ENCODE peak calls at places on chromosomes 5 and 9, in eight cellular contexts. One of them, this sample, is unnamed.

GRCh38 chr5:169592937-169593650 is 9.5 kb downstream of the SPDL1 start:
- DNase-seq in OCI-LY7: no peak
- DNase-seq in heart left ventricle: no peak
- DNase-seq in transverse colon: no peak
- DNase-seq in lower lobe of right lung: no peak
- DNase-seq in tibial artery: no peak
- DNase-seq in esophagus squamous epithelium: no peak
- DNase-seq in endodermal cell: no peak
- DNase-seq in this sample: no peak

GRCh38 chr5:52725065-52725746 is 62.5 kb upstream of the ITGA1 start:
- DNase-seq in OCI-LY7: no peak
- DNase-seq in heart left ventricle: no peak
- DNase-seq in transverse colon: peak; percentile 35
- DNase-seq in lower lobe of right lung: no peak
- DNase-seq in tibial artery: no peak
- DNase-seq in esophagus squamous epithelium: no peak
- DNase-seq in endodermal cell: no peak
- DNase-seq in this sample: peak; percentile 76

GRCh38 chr5:115625579-115626443 is at the start of gene TMED7:
- DNase-seq in OCI-LY7: peak; percentile 98
- DNase-seq in heart left ventricle: peak; percentile 100
- DNase-seq in transverse colon: peak; percentile 100
- DNase-seq in lower lobe of right lung: peak; percentile 100
- DNase-seq in tibial artery: peak; percentile 100
- DNase-seq in esophagus squamous epithelium: peak; percentile 97
- DNase-seq in endodermal cell: peak; percentile 98
- DNase-seq in this sample: peak; percentile 99

GRCh38 chr9:137305788-137306545 is 3.9 kb upstream of the NRARP start:
- DNase-seq in OCI-LY7: no peak
- DNase-seq in heart left ventricle: peak; percentile 67
- DNase-seq in transverse colon: no peak
- DNase-seq in lower lobe of right lung: no peak
- DNase-seq in tibial artery: no peak
- DNase-seq in esophagus squamous epithelium: no peak
- DNase-seq in endodermal cell: peak; percentile 65
- DNase-seq in this sample: no peak

GRCh38 chr5:127697894-127698600 is 5.1 kb upstream of the CCDC192 start:
- DNase-seq in OCI-LY7: no peak
- DNase-seq in heart left ventricle: no peak
- DNase-seq in transverse colon: no peak
- DNase-seq in lower lobe of right lung: no peak
- DNase-seq in tibial artery: no peak
- DNase-seq in esophagus squamous epithelium: no peak
- DNase-seq in endodermal cell: no peak
- DNase-seq in this sample: no peak

GRCh38 chr9:9820411-9820810 is 792.4 kb downstream of the PTPRD start:
- DNase-seq in OCI-LY7: no peak
- DNase-seq in heart left ventricle: no peak
- DNase-seq in transverse colon: no peak
- DNase-seq in lower lobe of right lung: no peak
- DNase-seq in tibial artery: no peak
- DNase-seq in esophagus squamous epithelium: no peak
- DNase-seq in endodermal cell: no peak
- DNase-seq in this sample: no peak

GRCh38 chr9:84125046-84125445 is 144.4 kb downstream of the RMI1 start:
- DNase-seq in OCI-LY7: no peak
- DNase-seq in heart left ventricle: no peak
- DNase-seq in transverse colon: no peak
- DNase-seq in lower lobe of right lung: no peak
- DNase-seq in tibial artery: no peak
- DNase-seq in esophagus squamous epithelium: no peak
- DNase-seq in endodermal cell: no peak
- DNase-seq in this sample: no peak

GRCh38 chr9:130284249-130284625 is 18.7 kb downstream of the HMCN2 start:
- DNase-seq in OCI-LY7: no peak
- DNase-seq in heart left ventricle: no peak
- DNase-seq in transverse colon: no peak
- DNase-seq in lower lobe of right lung: no peak
- DNase-seq in tibial artery: no peak
- DNase-seq in esophagus squamous epithelium: no peak
- DNase-seq in endodermal cell: peak; percentile 34
- DNase-seq in this sample: no peak

GRCh38 chr5:115484368-115484767 is 60.2 kb downstream of the FEM1C start:
- DNase-seq in OCI-LY7: no peak
- DNase-seq in heart left ventricle: no peak
- DNase-seq in transverse colon: no peak
- DNase-seq in lower lobe of right lung: no peak
- DNase-seq in tibial artery: no peak
- DNase-seq in esophagus squamous epithelium: no peak
- DNase-seq in endodermal cell: no peak
- DNase-seq in this sample: no peak

GRCh38 chr5:157463621-157464407 is 3.8 kb downstream of the NIPAL4 start:
- DNase-seq in OCI-LY7: no peak
- DNase-seq in heart left ventricle: no peak
- DNase-seq in transverse colon: no peak
- DNase-seq in lower lobe of right lung: no peak
- DNase-seq in tibial artery: peak; percentile 38
- DNase-seq in esophagus squamous epithelium: no peak
- DNase-seq in endodermal cell: peak; percentile 32
- DNase-seq in this sample: no peak

GRCh38 chr5:93585054-93585751 is 2.2 kb downstream of the NR2F1 start:
- DNase-seq in OCI-LY7: no peak
- DNase-seq in heart left ventricle: no peak
- DNase-seq in transverse colon: no peak
- DNase-seq in lower lobe of right lung: no peak
- DNase-seq in tibial artery: no peak
- DNase-seq in esophagus squamous epithelium: no peak
- DNase-seq in endodermal cell: peak; percentile 78
- DNase-seq in this sample: no peak

GRCh38 chr9:121636411-121636865 is 15.0 kb upstream of the DAB2IP start:
- DNase-seq in OCI-LY7: no peak
- DNase-seq in heart left ventricle: no peak
- DNase-seq in transverse colon: no peak
- DNase-seq in lower lobe of right lung: no peak
- DNase-seq in tibial artery: peak; percentile 69
- DNase-seq in esophagus squamous epithelium: no peak
- DNase-seq in endodermal cell: no peak
- DNase-seq in this sample: no peak

GRCh38 chr5:97089149-97089801 is 53.1 kb downstream of the LIX1 start:
- DNase-seq in OCI-LY7: no peak
- DNase-seq in heart left ventricle: no peak
- DNase-seq in transverse colon: no peak
- DNase-seq in lower lobe of right lung: no peak
- DNase-seq in tibial artery: no peak
- DNase-seq in esophagus squamous epithelium: no peak
- DNase-seq in endodermal cell: no peak
- DNase-seq in this sample: no peak

GRCh38 chr9:94867842-94868312 is 141.4 kb downstream of the AOPEP start:
- DNase-seq in OCI-LY7: no peak
- DNase-seq in heart left ventricle: no peak
- DNase-seq in transverse colon: no peak
- DNase-seq in lower lobe of right lung: no peak
- DNase-seq in tibial artery: no peak
- DNase-seq in esophagus squamous epithelium: no peak
- DNase-seq in endodermal cell: no peak
- DNase-seq in this sample: no peak

GRCh38 chr5:166909926-166910325 is 1381.5 kb upstream of the WWC1 start:
- DNase-seq in OCI-LY7: no peak
- DNase-seq in heart left ventricle: no peak
- DNase-seq in transverse colon: no peak
- DNase-seq in lower lobe of right lung: no peak
- DNase-seq in tibial artery: no peak
- DNase-seq in esophagus squamous epithelium: no peak
- DNase-seq in endodermal cell: no peak
- DNase-seq in this sample: no peak

GRCh38 chr5:137560414-137560813 is 61.3 kb upstream of the SPOCK1 start:
- DNase-seq in OCI-LY7: no peak
- DNase-seq in heart left ventricle: no peak
- DNase-seq in transverse colon: no peak
- DNase-seq in lower lobe of right lung: no peak
- DNase-seq in tibial artery: no peak
- DNase-seq in esophagus squamous epithelium: no peak
- DNase-seq in endodermal cell: no peak
- DNase-seq in this sample: no peak

GRCh38 chr9:130713286-130713975 is 19.9 kb downstream of the EXOSC2 start:
- DNase-seq in OCI-LY7: peak; percentile 18
- DNase-seq in heart left ventricle: no peak
- DNase-seq in transverse colon: peak; percentile 29
- DNase-seq in lower lobe of right lung: no peak
- DNase-seq in tibial artery: peak; percentile 53
- DNase-seq in esophagus squamous epithelium: no peak
- DNase-seq in endodermal cell: peak; percentile 66
- DNase-seq in this sample: no peak

GRCh38 chr5:97149689-97150088 is 7.3 kb upstream of the LIX1 start:
- DNase-seq in OCI-LY7: no peak
- DNase-seq in heart left ventricle: no peak
- DNase-seq in transverse colon: no peak
- DNase-seq in lower lobe of right lung: no peak
- DNase-seq in tibial artery: no peak
- DNase-seq in esophagus squamous epithelium: no peak
- DNase-seq in endodermal cell: no peak
- DNase-seq in this sample: no peak

GRCh38 chr9:81512641-81513040 is 176.7 kb downstream of the TLE1 start:
- DNase-seq in OCI-LY7: no peak
- DNase-seq in heart left ventricle: no peak
- DNase-seq in transverse colon: no peak
- DNase-seq in lower lobe of right lung: no peak
- DNase-seq in tibial artery: no peak
- DNase-seq in esophagus squamous epithelium: no peak
- DNase-seq in endodermal cell: no peak
- DNase-seq in this sample: no peak
- H3K4me1 ChIP-seq in OCI-LY7: no peaks in the 10 kb centered on the region
- H3K4me1 ChIP-seq in heart left ventricle: no peaks in the 10 kb centered on the region
- H3K4me1 ChIP-seq in transverse colon: no peaks in the 10 kb centered on the region
- H3K4me1 ChIP-seq in lower lobe of right lung: no peaks in the 10 kb centered on the region
- H3K4me1 ChIP-seq in tibial artery: no peaks in the 10 kb centered on the region
- H3K4me1 ChIP-seq in esophagus squamous epithelium: no peaks in the 10 kb centered on the region
- H3K4me1 ChIP-seq in endodermal cell: no peaks in the 10 kb centered on the region
- H3K4me1 ChIP-seq in this sample: no peaks in the 10 kb centered on the region

DNA sequence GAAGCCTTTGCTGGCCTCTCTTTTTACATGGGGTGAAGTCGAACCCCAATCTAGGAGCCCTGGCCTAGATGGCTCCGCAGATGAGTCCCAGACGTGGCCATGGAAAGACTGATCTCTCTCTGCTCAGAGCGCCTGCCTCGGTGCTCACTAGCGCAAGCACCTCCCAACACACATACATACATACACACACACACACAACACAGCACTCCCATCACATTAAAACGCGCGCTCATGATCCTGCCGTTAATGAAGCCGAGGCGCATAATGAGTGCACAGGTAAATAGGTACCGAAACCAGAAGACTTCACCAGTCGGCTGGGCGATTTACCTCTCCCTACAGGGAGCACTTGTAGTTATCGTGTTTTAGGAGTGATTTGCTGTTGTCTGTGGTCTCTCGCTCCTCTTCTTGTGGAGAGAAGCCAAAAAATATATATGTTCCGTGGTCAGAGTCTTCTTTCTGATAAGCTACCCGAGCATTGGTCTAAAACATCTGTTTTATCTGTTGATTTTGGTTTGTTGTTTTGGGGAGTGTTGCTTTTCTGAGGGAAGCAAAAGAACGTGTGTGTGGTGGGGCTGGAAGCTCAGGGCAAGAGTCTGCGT is 207.7 kb downstream of the MEF2C start:
- DNase-seq in OCI-LY7: peak; percentile 64
- DNase-seq in heart left ventricle: no peak
- DNase-seq in transverse colon: no peak
- DNase-seq in lower lobe of right lung: no peak
- DNase-seq in tibial artery: no peak
- DNase-seq in esophagus squamous epithelium: no peak
- DNase-seq in endodermal cell: no peak
- DNase-seq in this sample: no peak
- H3K27ac ChIP-seq in OCI-LY7: peak overlapping the region; percentile 97
- H3K27ac ChIP-seq in heart left ventricle: no peak overlapping the region
- H3K27ac ChIP-seq in transverse colon: peak overlapping the region; percentile 29
- H3K27ac ChIP-seq in lower lobe of right lung: no peak overlapping the region
- H3K27ac ChIP-seq in tibial artery: no peak overlapping the region
- H3K27ac ChIP-seq in esophagus squamous epithelium: no peak overlapping the region
- H3K27ac ChIP-seq in endodermal cell: peak overlapping the region; percentile 99
- H3K27ac ChIP-seq in this sample: no peak overlapping the region

GRCh38 chr9:97985058-97985861 is 2.1 kb downstream of the ANP32B start:
- DNase-seq in OCI-LY7: peak; percentile 72
- DNase-seq in heart left ventricle: no peak
- DNase-seq in transverse colon: peak; percentile 44
- DNase-seq in lower lobe of right lung: no peak
- DNase-seq in tibial artery: peak; percentile 21
- DNase-seq in esophagus squamous epithelium: no peak
- DNase-seq in endodermal cell: peak; percentile 73
- DNase-seq in this sample: no peak

GRCh38 chr9:97990259-97990658 is 7.1 kb downstream of the ANP32B start:
- DNase-seq in OCI-LY7: no peak
- DNase-seq in heart left ventricle: no peak
- DNase-seq in transverse colon: no peak
- DNase-seq in lower lobe of right lung: no peak
- DNase-seq in tibial artery: no peak
- DNase-seq in esophagus squamous epithelium: no peak
- DNase-seq in endodermal cell: peak; percentile 57
- DNase-seq in this sample: no peak

GRCh38 chr9:97984188-97985057 is 1.3 kb downstream of the ANP32B start:
- DNase-seq in OCI-LY7: peak; percentile 81
- DNase-seq in heart left ventricle: peak; percentile 92
- DNase-seq in transverse colon: peak; percentile 79
- DNase-seq in lower lobe of right lung: peak; percentile 90
- DNase-seq in tibial artery: peak; percentile 75
- DNase-seq in esophagus squamous epithelium: peak; percentile 38
- DNase-seq in endodermal cell: peak; percentile 77
- DNase-seq in this sample: peak; percentile 75

GRCh38 chr9:97986466-97986865 is 3.3 kb downstream of the ANP32B start:
- DNase-seq in OCI-LY7: peak; percentile 61
- DNase-seq in heart left ventricle: no peak
- DNase-seq in transverse colon: no peak
- DNase-seq in lower lobe of right lung: no peak
- DNase-seq in tibial artery: no peak
- DNase-seq in esophagus squamous epithelium: no peak
- DNase-seq in endodermal cell: no peak
- DNase-seq in this sample: no peak

GRCh38 chr9:97987490-97987889 is 4.3 kb downstream of the ANP32B start:
- DNase-seq in OCI-LY7: peak; percentile 77
- DNase-seq in heart left ventricle: no peak
- DNase-seq in transverse colon: no peak
- DNase-seq in lower lobe of right lung: no peak
- DNase-seq in tibial artery: no peak
- DNase-seq in esophagus squamous epithelium: no peak
- DNase-seq in endodermal cell: no peak
- DNase-seq in this sample: no peak
- H3K4me1 ChIP-seq in OCI-LY7: peaks cover 75% of the 10 kb centered on the region
- H3K4me1 ChIP-seq in heart left ventricle: peaks cover 55% of the 10 kb centered on the region
- H3K4me1 ChIP-seq in transverse colon: peaks cover 77% of the 10 kb centered on the region
- H3K4me1 ChIP-seq in lower lobe of right lung: peaks cover 55% of the 10 kb centered on the region
- H3K4me1 ChIP-seq in tibial artery: peaks cover 61% of the 10 kb centered on the region
- H3K4me1 ChIP-seq in esophagus squamous epithelium: peaks cover 45% of the 10 kb centered on the region
- H3K4me1 ChIP-seq in endodermal cell: no peaks in the 10 kb centered on the region
- H3K4me1 ChIP-seq in this sample: peaks cover 66% of the 10 kb centered on the region

GRCh38 chr9:12808569-12808968 is 33.7 kb downstream of the LURAP1L start:
- DNase-seq in OCI-LY7: no peak
- DNase-seq in heart left ventricle: no peak
- DNase-seq in transverse colon: no peak
- DNase-seq in lower lobe of right lung: no peak
- DNase-seq in tibial artery: no peak
- DNase-seq in esophagus squamous epithelium: no peak
- DNase-seq in endodermal cell: no peak
- DNase-seq in this sample: no peak
- H3K27ac ChIP-seq in OCI-LY7: no peak overlapping the region
- H3K27ac ChIP-seq in heart left ventricle: no peak overlapping the region
- H3K27ac ChIP-seq in transverse colon: peak overlapping the region; percentile 62
- H3K27ac ChIP-seq in lower lobe of right lung: no peak overlapping the region
- H3K27ac ChIP-seq in tibial artery: no peak overlapping the region
- H3K27ac ChIP-seq in esophagus squamous epithelium: no peak overlapping the region
- H3K27ac ChIP-seq in endodermal cell: no peak overlapping the region
- H3K27ac ChIP-seq in this sample: no peak overlapping the region

This sample was measured in naive thymus-derived CD4-positive, alpha-beta T cell.